ENCODE peak calls at places on chromosomes 13 and 19, in five cellular contexts. L is upper lobe of right lung, G is transverse colon, E is fibroblast of lung, M is immature natural killer cell. H is an unnamed sample.

GRCh38 chr13:113995051-113995601 is 21.2 kb upstream of the C13orf46 start:
- DNase-seq in M (no peak), E (no peak), L (no peak), G (no peak), H (no peak)

GRCh38 chr19:11067356-11068113 is 21.7 kb upstream of the LDLR start:
- DNase-seq in M (no peak), E (no peak), G (no peak), L (no peak), H (no peak)

GRCh38 chr13:23876265-23876664 is 12.9 kb downstream of the MIPEP start:
- DNase-seq in M (no peak), G (peak; percentile 24), E (peak; percentile 46), L (no peak), H (peak; percentile 37)

GRCh38 chr13:70568571-70568970 is 460.3 kb upstream of the KLHL1 start:
- DNase-seq in G (no peak), M (no peak), L (no peak), E (peak; percentile 66), H (peak; percentile 64)

GRCh38 chr19:6066661-6067646 is 43.3 kb downstream of the RFX2 start:
- DNase-seq in M (no peak), G (peak; percentile 91), E (peak; percentile 87), L (peak; percentile 91), H (peak; percentile 50)

GRCh38 chr19:29526730-29527499 is 1.1 kb downstream of the VSTM2B start:
- DNase-seq in L (peak; percentile 55), G (no peak), E (no peak), M (no peak), H (no peak)

GRCh38 chr13:47474326-47474725 is 526.7 kb downstream of the SUCLA2 start:
- DNase-seq in G (no peak), E (no peak), L (no peak), M (no peak), H (no peak)

GRCh38 chr19:15154002-15154612 is 46.7 kb downstream of the NOTCH3 start:
- DNase-seq in E (peak; percentile 52), G (peak; percentile 38), L (no peak), M (peak; percentile 23), H (peak; percentile 92)

GRCh38 chr19:39246951-39247669 is 1.5 kb downstream of the IFNL4 start:
- DNase-seq in G (peak; percentile 16), L (peak; percentile 68), M (no peak), E (no peak), H (no peak)